ENCODE peak calls at places on chromosomes 13 and 19, in four cellular contexts. U is GM12891, A is K562, G is GM12878. K is an unnamed sample.

GRCh38 chr13:41557719-41558118 is 100.4 kb downstream of the RGCC start:
- DNase-seq in U (no peak), A (no peak), G (no peak), K (no peak)

GRCh38 chr19:16373989-16374388 is 49.4 kb downstream of the KLF2 start:
- DNase-seq in U (no peak), A (no peak), G (no peak), K (no peak)

GRCh38 chr13:31538067-31539042 is 201.0 kb upstream of the RXFP2 start:
- DNase-seq in U (no peak), A (peak), G (no peak), K (no peak)

GRCh38 chr13:94196426-94196825 is 283.1 kb downstream of the DCT start:
- DNase-seq in U (no peak), A (no peak), G (no peak), K (no peak)

GRCh38 chr19:12840091-12841079 is 2.1 kb downstream of the MAST1 start:
- DNase-seq in U (no peak), A (peak), G (no peak), K (peak)

GRCh38 chr13:102779426-102780159 is 6.0 kb upstream of the TEX30 start:
- DNase-seq in U (no peak), A (no peak), G (no peak), K (peak)

GRCh38 chr13:20206065-20206725 is 13.5 kb upstream of the GJB2 start:
- DNase-seq in U (no peak), A (no peak), G (no peak), K (no peak)

GRCh38 chr19:9309974-9310446 is 372 bp upstream of the ZNF699 start:
- DNase-seq in U (no peak), A (peak), G (no peak), K (peak)

GRCh38 chr19:8324186-8325050 is 3.1 kb downstream of the RPS28 start:
- DNase-seq in U (no peak), A (no peak), G (no peak), K (no peak)

GRCh38 chr19:43634877-43635560 is 4.6 kb downstream of the CADM4 start:
- DNase-seq in U (no peak), A (peak), G (no peak), K (no peak)

GRCh38 chr19:29724102-29724641 is 9.1 kb upstream of the C19orf12 start:
- DNase-seq in U (peak), A (peak), G (no peak), K (peak)

GRCh38 chr19:47848871-47849473 is 10.1 kb upstream of the TPRX2 start:
- DNase-seq in U (no peak), A (peak), G (no peak), K (no peak)

GRCh38 chr13:39956036-39956435 is 300.6 kb downstream of the COG6 start:
- DNase-seq in U (no peak), A (no peak), G (peak), K (no peak)

GRCh38 chr19:4878491-4878968 is 11.1 kb upstream of the PLIN3 start:
- DNase-seq in U (no peak), A (peak), G (no peak), K (no peak)

GRCh38 chr13:70792121-70792520 is 683.9 kb upstream of the KLHL1 start:
- DNase-seq in U (no peak), A (no peak), G (no peak), K (no peak)

GRCh38 chr13:42892760-42893159 is 99.3 kb downstream of the EPSTI1 start:
- DNase-seq in U (no peak), A (no peak), G (no peak), K (no peak)

GRCh38 chr19:958967-959685 is 25.0 kb upstream of the WDR18 start:
- DNase-seq in U (no peak), A (peak), G (no peak), K (peak)

GRCh38 chr13:37392389-37392788 is 206.2 kb downstream of the POSTN start:
- DNase-seq in U (no peak), A (no peak), G (no peak), K (no peak)

GRCh38 chr13:73399347-73400216 is 340.8 kb downstream of the KLF5 start:
- DNase-seq in U (no peak), A (no peak), G (no peak), K (no peak)

GRCh38 chr13:60439201-60439600 is 42.2 kb downstream of the TDRD3 start:
- DNase-seq in U (no peak), A (no peak), G (no peak), K (no peak)

GRCh38 chr19:42601811-42602443 is 7.2 kb upstream of the CEACAM8 start:
- DNase-seq in U (no peak), A (peak), G (no peak), K (no peak)

GRCh38 chr19:29260477-29261317 is 47.7 kb upstream of the UQCRFS1 start:
- DNase-seq in U (no peak), A (peak), G (peak), K (peak)

DNA sequence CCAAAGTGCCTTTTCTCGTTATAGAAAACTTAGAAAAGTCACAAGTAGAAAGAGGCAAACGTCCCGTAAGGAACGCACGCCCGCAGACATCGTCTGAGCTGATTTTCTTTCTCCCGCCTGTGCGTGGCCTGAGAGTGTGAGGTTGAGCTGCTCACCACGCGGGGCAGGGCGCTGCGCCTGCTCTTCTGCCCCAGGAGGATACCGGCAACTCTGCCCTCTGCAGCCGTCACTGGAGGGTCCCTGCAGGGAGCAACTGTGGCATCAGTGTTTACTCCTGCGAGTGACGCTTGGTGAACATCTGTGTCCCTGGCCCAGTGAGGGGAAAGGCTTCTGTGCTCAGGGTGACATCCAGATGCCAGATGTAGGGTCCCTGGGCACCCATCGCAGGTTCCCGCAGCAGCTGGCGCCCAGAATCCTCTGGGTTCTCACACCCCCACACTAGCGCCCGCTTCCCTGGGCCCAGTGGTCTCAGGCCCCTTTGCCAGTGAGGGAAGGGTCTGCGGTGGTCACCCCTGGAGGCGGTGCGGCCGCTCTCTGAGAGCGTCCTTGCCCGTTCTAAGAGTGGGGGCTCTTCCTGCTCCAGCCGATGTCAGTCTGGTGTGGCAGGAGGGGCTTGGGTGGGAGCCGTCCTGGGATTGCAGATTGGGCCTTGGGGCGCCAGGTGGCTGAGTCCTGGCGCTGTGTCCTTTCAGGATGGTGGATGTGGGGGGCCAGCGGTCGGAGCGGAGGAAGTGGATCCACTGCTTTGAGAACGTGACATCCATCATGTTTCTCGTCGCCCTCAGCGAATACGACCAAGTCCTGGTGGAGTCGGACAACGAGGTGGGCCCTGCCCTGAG is 17.4 kb upstream of the GNA15 start:
- DNase-seq in U (no peak), A (no peak), G (no peak), K (no peak)
- TF ChIP-seq SPI1 in U (no peak), A (no peak), G (no peak), K (no peak)

GRCh38 chr19:2215281-2215751 is 20.8 kb downstream of the PLEKHJ1 start:
- DNase-seq in U (no peak), A (peak), G (no peak), K (no peak)

GRCh38 chr19:2212861-2213711 is 23.0 kb downstream of the PLEKHJ1 start:
- DNase-seq in U (no peak), A (no peak), G (no peak), K (no peak)

GRCh38 chr19:2210987-2211740 is 25.0 kb downstream of the PLEKHJ1 start:
- DNase-seq in U (no peak), A (no peak), G (no peak), K (no peak)

GRCh38 chr19:2214253-2214652 is 21.9 kb downstream of the PLEKHJ1 start:
- DNase-seq in U (no peak), A (no peak), G (no peak), K (no peak)

DNA sequence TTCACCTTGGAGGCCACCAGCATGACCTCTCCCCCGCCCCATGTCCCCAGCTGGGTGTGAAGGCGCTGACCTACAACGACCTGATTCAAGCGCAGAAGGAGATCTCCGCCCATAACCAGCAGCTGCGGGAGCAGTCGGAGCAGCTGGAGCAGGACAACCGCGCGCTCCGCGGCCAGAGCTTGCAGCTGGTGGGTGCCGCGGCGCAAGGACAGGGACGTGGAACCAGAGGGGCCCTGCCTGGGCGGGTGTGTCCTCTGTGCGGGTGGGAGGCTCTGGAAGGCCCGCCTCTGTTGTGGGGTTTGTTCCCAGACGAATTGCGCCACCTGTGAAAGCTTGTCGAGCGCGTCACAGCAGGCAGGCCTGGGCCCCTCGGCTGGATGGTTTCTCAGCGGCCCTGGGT is 22.3 kb downstream of the PLEKHJ1 start:
- DNase-seq in U (no peak), A (no peak), G (no peak), K (no peak)
- TF ChIP-seq SPI1 in U (no peak), A (no peak), G (no peak), K (no peak)

GRCh38 chr19:51226068-51226467 is 1.2 kb downstream of the CD33 start:
- DNase-seq in U (no peak), A (no peak), G (no peak), K (peak)
- TF ChIP-seq SPI1 in U (no peak), A (peak), G (no peak), K (peak)

GRCh38 chr19:18431351-18432197 is 6.4 kb downstream of the ISYNA1 start:
- DNase-seq in U (no peak), A (no peak), G (no peak), K (no peak)
- TF ChIP-seq SPI1 in U (no peak), A (no peak), G (no peak), K (no peak)

DNA sequence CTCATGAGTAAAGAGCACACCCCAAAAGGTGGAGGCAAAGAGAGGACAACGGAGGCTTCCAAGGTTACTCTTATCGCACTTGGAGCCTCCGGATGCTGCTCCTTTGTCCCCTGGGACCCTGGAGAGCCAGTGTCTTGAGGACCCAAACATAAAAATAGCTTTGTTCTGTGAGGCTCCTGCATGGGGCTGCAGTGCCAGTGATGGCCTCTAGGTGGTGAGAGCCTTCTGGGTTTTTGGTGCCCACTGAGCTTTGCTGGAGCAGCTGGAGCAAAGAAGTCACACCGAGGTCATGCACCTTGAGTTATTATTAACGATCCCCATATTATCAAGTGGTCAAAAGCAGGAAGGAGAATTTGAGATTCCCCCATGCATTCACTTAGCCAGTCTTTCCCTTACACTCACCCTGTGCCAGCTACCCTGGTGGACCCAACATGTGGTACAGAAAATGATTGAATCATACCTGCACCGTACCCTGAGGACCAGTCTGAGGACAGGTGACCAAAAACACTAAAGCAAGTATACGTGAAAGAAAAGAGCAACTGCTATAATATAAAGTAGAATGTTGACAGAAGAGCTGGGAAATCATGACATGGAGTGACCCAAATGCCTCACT is 41.5 kb downstream of the ZNF682 start:
- DNase-seq in U (no peak), A (peak), G (no peak), K (no peak)
- TF ChIP-seq SPI1 in U (no peak), A (no peak), G (no peak), K (no peak)